ENCODE peak calls at places on chromosomes 2 and 18, in four cellular contexts. G, I, S and J are unnamed samples.

GRCh38 chr2:47559079-47559684 is 156.2 kb downstream of the MSH2 start:
- DNase-seq in I (no peak), S (no peak), G (no peak), J (no peak)

GRCh38 chr2:98944786-98945185 is 8.8 kb upstream of the CRACDL start:
- DNase-seq in G (no peak), I (no peak), S (no peak), J (no peak)

GRCh38 chr2:167264380-167264779 is 376.1 kb downstream of the XIRP2 start:
- DNase-seq in S (no peak), I (no peak), G (peak), J (no peak)

GRCh38 chr2:194483041-194483440 is 1174.0 kb upstream of the SLC39A10 start:
- DNase-seq in I (no peak), G (no peak), S (no peak), J (no peak)

GRCh38 chr2:8882094-8882493 is 44.7 kb upstream of the KIDINS220 start:
- DNase-seq in I (peak), G (peak), S (no peak), J (no peak)

GRCh38 chr2:119475225-119475856 is 43.7 kb downstream of the TMEM37 start:
- DNase-seq in S (no peak), G (peak), I (no peak), J (no peak)

GRCh38 chr2:1591978-1592907 is 152.1 kb downstream of the PXDN start:
- DNase-seq in G (no peak), I (peak), S (no peak), J (no peak)

GRCh38 chr2:10412380-10412779 is 35.7 kb downstream of the ODC1 start:
- DNase-seq in I (no peak), S (peak), G (peak), J (no peak)

GRCh38 chr2:69082430-69082997 is 69.5 kb downstream of the ANTXR1 start:
- DNase-seq in S (no peak), G (peak), I (no peak), J (peak)

GRCh38 chr2:127100261-127101047 is 6.5 kb downstream of the BIN1 start:
- DNase-seq in I (no peak), S (peak), G (peak), J (no peak)

GRCh38 chr2:97660044-97660774 is 3.6 kb downstream of the ACTR1B start:
- DNase-seq in S (no peak), G (no peak), I (no peak), J (no peak)

GRCh38 chr2:82314836-82315472 is 2010.4 kb upstream of the LRRTM1 start:
- DNase-seq in S (no peak), I (no peak), G (no peak), J (no peak)

GRCh38 chr2:140892911-140893637 is 1237.7 kb downstream of the LRP1B start:
- DNase-seq in G (no peak), I (no peak), S (no peak), J (no peak)

GRCh38 chr2:205644018-205644417 is 38.3 kb upstream of the NRP2 start:
- DNase-seq in G (no peak), S (no peak), I (no peak), J (no peak)

DNA sequence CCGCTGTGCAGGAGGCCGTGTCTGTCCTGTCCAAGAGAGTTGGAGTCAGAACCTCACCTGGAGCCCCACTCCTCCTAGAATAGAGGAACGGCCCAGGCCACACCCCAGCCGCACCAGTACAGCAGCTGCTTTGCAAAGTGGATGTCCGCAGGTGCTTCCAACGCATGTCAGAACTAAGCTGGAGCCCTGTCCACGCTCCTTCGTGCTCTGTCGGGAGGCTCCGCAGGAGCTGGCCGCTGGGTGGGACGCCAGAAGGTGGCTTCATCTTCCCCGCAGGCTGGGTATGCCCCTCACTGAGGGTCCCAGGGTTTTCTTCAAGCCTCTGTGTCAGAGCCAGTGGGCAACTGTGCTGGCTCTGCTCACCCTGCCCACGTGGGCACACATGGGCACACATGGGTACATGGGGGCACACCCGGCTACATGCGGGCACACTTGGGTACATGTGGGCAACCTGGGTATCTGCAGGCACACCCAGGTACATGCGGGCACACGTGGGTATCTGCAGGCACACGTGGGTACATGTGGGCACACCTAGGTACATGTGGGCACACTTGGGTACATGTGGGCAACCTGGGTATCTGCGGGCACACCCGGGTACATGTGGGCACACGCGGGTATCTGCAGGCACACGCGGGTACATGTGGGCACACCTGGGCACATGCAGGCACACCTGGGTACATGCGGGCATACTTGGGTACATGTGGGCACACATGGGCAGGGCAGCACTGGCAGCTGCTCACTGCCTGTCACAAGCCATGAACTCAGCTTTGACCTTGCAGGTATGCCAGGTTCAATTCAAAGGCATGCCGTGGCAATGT is 67.1 kb upstream of the CTDP1 start:
- DNase-seq in G (no peak), I (no peak), S (no peak), J (no peak)
- TF ChIP-seq TCF7L2 in G (no peak), I (no peak), S (no peak), J (no peak)

DNA sequence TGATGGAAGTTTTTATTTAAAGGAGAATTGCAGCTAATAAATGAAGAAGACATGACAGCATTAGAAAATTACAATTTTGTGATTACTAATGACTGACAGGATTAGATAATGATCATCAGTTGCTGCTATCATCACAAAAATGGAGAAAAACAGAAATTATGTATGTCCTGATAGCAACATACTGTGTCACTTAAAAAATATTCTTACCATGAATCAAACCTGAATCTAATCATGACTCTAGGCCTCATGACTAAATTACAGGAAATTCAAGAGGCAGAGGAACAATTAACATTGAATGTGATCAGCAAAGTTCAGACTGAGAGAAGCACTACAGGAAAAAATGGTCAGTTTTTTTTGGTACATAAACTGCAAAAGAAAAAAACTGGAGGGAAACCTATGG is 147.8 kb downstream of the PMAIP1 start:
- DNase-seq in I (no peak), S (no peak), G (no peak), J (no peak)
- TF ChIP-seq TCF7L2 in I (no peak), S (no peak), G (no peak), J (no peak)

DNA sequence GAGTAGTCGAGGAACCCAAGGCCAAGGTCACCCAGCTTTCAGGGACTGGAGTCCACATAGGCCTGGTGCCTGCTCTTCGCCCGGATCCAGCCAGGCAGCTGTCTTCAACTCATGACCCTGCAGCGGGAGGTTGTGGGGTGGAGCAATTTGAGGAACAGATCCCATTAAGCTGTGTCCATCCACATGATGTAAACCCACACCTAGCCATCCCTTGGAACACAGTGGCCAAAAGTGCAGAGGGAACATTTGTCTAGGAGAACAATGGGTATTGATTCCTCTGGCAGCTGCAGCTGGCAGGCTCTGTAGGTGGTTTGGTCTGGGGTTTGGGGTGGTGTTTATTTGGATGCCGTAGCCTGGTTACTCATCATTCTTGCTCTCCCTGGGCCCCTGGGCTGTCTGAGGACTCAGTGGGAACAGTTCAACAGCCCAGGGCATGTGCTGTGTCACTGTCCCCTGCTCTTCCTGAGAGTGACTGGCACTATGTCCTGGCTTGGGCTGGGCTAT is 99.4 kb downstream of the TFCP2L1 start:
- DNase-seq in I (peak), G (no peak), S (no peak), J (no peak)
- TF ChIP-seq TCF7L2 in I (no peak), G (no peak), S (no peak), J (no peak)

GRCh38 chr2:41420872-41421271 is 626.9 kb upstream of the PKDCC start:
- DNase-seq in I (no peak), G (no peak), S (no peak), J (no peak)
- TF ChIP-seq TCF7L2 in I (no peak), G (no peak), S (no peak), J (no peak)

GRCh38 chr2:86308356-86308755 is 29.1 kb downstream of the REEP1 start:
- DNase-seq in S (no peak), G (no peak), I (no peak), J (no peak)
- TF ChIP-seq TCF7L2 in S (no peak), G (no peak), I (no peak), J (no peak)

GRCh38 chr2:43848174-43848573 is 9.4 kb downstream of the ABCG8 start:
- DNase-seq in I (peak), G (no peak), S (peak), J (peak)
- TF ChIP-seq TCF7L2 in I (no peak), G (no peak), S (no peak), J (no peak)

GRCh38 chr2:190763901-190764514 is 115.1 kb downstream of the NAB1 start:
- DNase-seq in G (no peak), S (peak), I (no peak), J (no peak)

GRCh38 chr2:190766581-190766980 is 114.0 kb upstream of the GLS start:
- DNase-seq in I (no peak), S (no peak), G (no peak), J (no peak)

GRCh38 chr2:190767821-190768220 is 112.8 kb upstream of the GLS start:
- DNase-seq in I (no peak), G (no peak), S (no peak), J (no peak)

GRCh38 chr2:190765386-190766173 is 115.0 kb upstream of the GLS start:
- DNase-seq in G (no peak), I (peak), S (no peak), J (no peak)

DNA sequence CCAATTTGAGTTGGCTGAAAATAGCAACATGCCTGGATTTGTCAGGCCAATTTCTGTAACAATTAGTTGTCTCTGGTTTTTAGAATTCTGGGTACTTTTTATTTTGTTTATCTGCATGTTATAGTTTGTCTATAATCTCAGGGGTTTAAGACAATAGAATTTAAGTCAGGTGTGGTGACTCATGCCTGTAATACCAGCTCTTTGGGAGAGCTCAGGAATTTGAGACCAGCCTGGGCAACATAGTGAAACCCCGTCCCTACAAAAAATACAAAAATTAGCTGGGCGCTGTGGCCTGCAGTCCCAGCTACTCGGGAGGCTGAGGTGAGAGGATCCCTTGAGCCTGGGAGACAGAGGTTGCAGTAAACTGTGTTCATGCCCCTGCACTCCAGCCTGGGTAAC is 114.4 kb upstream of the GLS start:
- DNase-seq in I (no peak), S (no peak), G (no peak), J (no peak)
- TF ChIP-seq TCF7L2 in I (no peak), S (no peak), G (no peak), J (no peak)

GRCh38 chr2:23697256-23697655 is 229.7 kb downstream of the ATAD2B start:
- DNase-seq in I (no peak), S (no peak), G (no peak), J (no peak)

GRCh38 chr2:23696163-23697045 is 230.5 kb downstream of the ATAD2B start:
- DNase-seq in I (no peak), G (no peak), S (no peak), J (no peak)

GRCh38 chr2:23693606-23693951 is 233.3 kb downstream of the ATAD2B start:
- DNase-seq in I (no peak), S (no peak), G (no peak), J (no peak)

GRCh38 chr2:23694058-23695045 is 232.6 kb downstream of the ATAD2B start:
- DNase-seq in S (no peak), G (no peak), I (no peak), J (no peak)

DNA sequence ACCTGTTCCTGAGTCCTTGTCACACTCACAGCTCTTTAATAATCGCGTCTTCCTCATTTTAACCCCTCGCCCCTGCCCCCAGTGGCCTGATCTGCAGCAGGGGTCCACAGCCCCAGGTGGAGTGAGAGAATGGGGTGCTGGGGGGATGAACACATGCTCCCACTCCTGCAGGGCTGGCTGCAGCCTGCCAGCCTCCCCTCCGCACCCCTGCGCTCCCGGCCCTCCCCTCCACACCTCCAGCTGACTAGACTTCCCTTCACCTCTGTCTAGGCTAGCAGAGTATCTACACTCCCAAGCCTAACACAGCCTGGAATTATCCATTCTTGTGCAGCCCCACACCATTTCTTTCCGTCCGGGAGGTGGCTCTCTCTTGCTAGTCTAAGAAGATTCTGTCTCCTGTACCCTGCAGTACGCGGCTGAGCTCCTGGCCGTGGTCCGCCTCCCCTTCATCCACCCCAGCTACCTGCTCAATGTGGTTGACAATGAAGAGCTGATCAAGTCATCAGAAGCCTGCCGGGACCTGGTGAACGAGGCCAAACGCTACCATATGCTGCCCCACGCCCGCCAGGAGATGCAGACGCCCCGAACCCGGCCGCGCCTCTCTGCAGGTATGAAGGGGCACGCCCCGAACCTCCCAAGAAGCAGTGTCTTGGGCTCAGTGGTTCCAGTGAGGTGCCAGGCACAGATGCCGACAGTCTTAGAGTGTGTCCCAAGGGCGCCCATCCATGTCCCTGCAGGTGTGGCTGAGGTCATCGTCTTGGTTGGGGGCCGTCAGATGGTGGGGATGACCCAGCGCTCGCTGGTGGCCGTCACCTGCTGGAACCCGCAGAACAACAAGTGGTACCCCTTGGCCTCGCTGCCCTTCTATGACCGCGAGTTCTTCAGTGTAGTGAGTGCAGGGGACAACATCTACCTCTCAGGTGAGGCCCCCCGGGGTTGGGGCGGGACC is 231.4 kb downstream of the ATAD2B start:
- DNase-seq in I (no peak), S (no peak), G (no peak), J (no peak)
- TF ChIP-seq TCF7L2 in I (no peak), S (no peak), G (no peak), J (no peak)